ENCODE peak calls at places on chromosomes 5 and 9, in ten cellular contexts. One of them, this sample, is unnamed. For H3K4me1 and H3K36me3, the result is how much of the 10 kb centered on the place peaks cover.

GRCh38 chr9:109411069-109411761 is 86.9 kb downstream of the PTPN3 start:
- DNase-seq in GM12878: peak
- DNase-seq in stomach: no peak
- DNase-seq in astrocyte: no peak
- DNase-seq in sigmoid colon: no peak
- DNase-seq in tibial nerve: no peak
- DNase-seq in aorta: no peak
- DNase-seq in fibroblast of lung: no peak
- DNase-seq in IMR-90: no peak
- DNase-seq in transverse colon: no peak
- DNase-seq in this sample: no peak

GRCh38 chr5:77230727-77231469 is 20.4 kb downstream of the PDE8B start:
- DNase-seq in aorta: no peak
- DNase-seq in astrocyte: no peak
- DNase-seq in fibroblast of lung: no peak
- DNase-seq in GM12878: no peak
- DNase-seq in sigmoid colon: no peak
- DNase-seq in transverse colon: no peak
- DNase-seq in tibial nerve: no peak
- DNase-seq in stomach: no peak
- DNase-seq in IMR-90: peak
- DNase-seq in this sample: no peak

GRCh38 chr5:157266286-157267007 is 524 bp downstream of the CYFIP2 start:
- DNase-seq in aorta: peak
- DNase-seq in fibroblast of lung: no peak
- DNase-seq in sigmoid colon: no peak
- DNase-seq in transverse colon: peak
- DNase-seq in tibial nerve: no peak
- DNase-seq in astrocyte: no peak
- DNase-seq in stomach: peak
- DNase-seq in GM12878: no peak
- DNase-seq in IMR-90: no peak
- DNase-seq in this sample: peak

GRCh38 chr9:135506327-135507103 is 6.0 kb downstream of the MRPS2 start:
- DNase-seq in fibroblast of lung: no peak
- DNase-seq in tibial nerve: no peak
- DNase-seq in stomach: no peak
- DNase-seq in sigmoid colon: peak
- DNase-seq in transverse colon: no peak
- DNase-seq in GM12878: no peak
- DNase-seq in aorta: no peak
- DNase-seq in IMR-90: no peak
- DNase-seq in astrocyte: no peak
- DNase-seq in this sample: no peak

GRCh38 chr5:117131048-117131679 is 556.5 kb upstream of the SEMA6A start:
- DNase-seq in GM12878: peak
- DNase-seq in stomach: no peak
- DNase-seq in fibroblast of lung: no peak
- DNase-seq in transverse colon: no peak
- DNase-seq in aorta: no peak
- DNase-seq in IMR-90: no peak
- DNase-seq in sigmoid colon: no peak
- DNase-seq in tibial nerve: no peak
- DNase-seq in astrocyte: no peak
- DNase-seq in this sample: no peak

GRCh38 chr9:113661074-113661473 is 197.5 kb downstream of the RGS3 start:
- DNase-seq in astrocyte: no peak
- DNase-seq in GM12878: no peak
- DNase-seq in IMR-90: no peak
- DNase-seq in stomach: no peak
- DNase-seq in tibial nerve: no peak
- DNase-seq in transverse colon: no peak
- DNase-seq in sigmoid colon: peak
- DNase-seq in fibroblast of lung: no peak
- DNase-seq in aorta: no peak
- DNase-seq in this sample: no peak

GRCh38 chr5:138706655-138707480 is 46.4 kb upstream of the CTNNA1 start:
- DNase-seq in astrocyte: peak
- DNase-seq in sigmoid colon: no peak
- DNase-seq in fibroblast of lung: peak
- DNase-seq in IMR-90: peak
- DNase-seq in transverse colon: no peak
- DNase-seq in tibial nerve: no peak
- DNase-seq in stomach: no peak
- DNase-seq in GM12878: no peak
- DNase-seq in aorta: peak
- DNase-seq in this sample: no peak

GRCh38 chr9:15381491-15381890 is 41.2 kb upstream of the SNAPC3 start:
- DNase-seq in stomach: no peak
- DNase-seq in GM12878: no peak
- DNase-seq in aorta: no peak
- DNase-seq in sigmoid colon: no peak
- DNase-seq in fibroblast of lung: no peak
- DNase-seq in IMR-90: no peak
- DNase-seq in astrocyte: no peak
- DNase-seq in tibial nerve: no peak
- DNase-seq in transverse colon: no peak
- DNase-seq in this sample: no peak

GRCh38 chr5:35938518-35939227 is at the start of gene CAPSL:
- DNase-seq in GM12878: no peak
- DNase-seq in sigmoid colon: peak
- DNase-seq in fibroblast of lung: peak
- DNase-seq in astrocyte: peak
- DNase-seq in aorta: no peak
- DNase-seq in tibial nerve: no peak
- DNase-seq in IMR-90: peak
- DNase-seq in transverse colon: peak
- DNase-seq in stomach: peak
- DNase-seq in this sample: no peak

GRCh38 chr5:142568996-142569335 is 116.9 kb downstream of the FGF1 start:
- DNase-seq in GM12878: no peak
- DNase-seq in fibroblast of lung: no peak
- DNase-seq in stomach: no peak
- DNase-seq in transverse colon: no peak
- DNase-seq in tibial nerve: no peak
- DNase-seq in IMR-90: no peak
- DNase-seq in sigmoid colon: no peak
- DNase-seq in astrocyte: no peak
- DNase-seq in aorta: no peak
- DNase-seq in this sample: no peak

GRCh38 chr9:18688581-18688980 is 214.6 kb downstream of the ADAMTSL1 start:
- DNase-seq in IMR-90: peak
- DNase-seq in sigmoid colon: no peak
- DNase-seq in aorta: no peak
- DNase-seq in GM12878: no peak
- DNase-seq in astrocyte: no peak
- DNase-seq in transverse colon: no peak
- DNase-seq in stomach: no peak
- DNase-seq in tibial nerve: no peak
- DNase-seq in fibroblast of lung: peak
- DNase-seq in this sample: no peak

GRCh38 chr9:19232830-19233194 is 2.3 kb downstream of the DENND4C start:
- DNase-seq in aorta: no peak
- DNase-seq in tibial nerve: no peak
- DNase-seq in transverse colon: no peak
- DNase-seq in IMR-90: peak
- DNase-seq in astrocyte: peak
- DNase-seq in fibroblast of lung: peak
- DNase-seq in stomach: no peak
- DNase-seq in GM12878: peak
- DNase-seq in sigmoid colon: no peak
- DNase-seq in this sample: no peak

GRCh38 chr5:1637639-1638481 is 114.1 kb upstream of the LPCAT1 start:
- DNase-seq in stomach: no peak
- DNase-seq in sigmoid colon: peak
- DNase-seq in astrocyte: no peak
- DNase-seq in GM12878: no peak
- DNase-seq in aorta: no peak
- DNase-seq in transverse colon: no peak
- DNase-seq in fibroblast of lung: no peak
- DNase-seq in IMR-90: no peak
- DNase-seq in tibial nerve: no peak
- DNase-seq in this sample: no peak

DNA sequence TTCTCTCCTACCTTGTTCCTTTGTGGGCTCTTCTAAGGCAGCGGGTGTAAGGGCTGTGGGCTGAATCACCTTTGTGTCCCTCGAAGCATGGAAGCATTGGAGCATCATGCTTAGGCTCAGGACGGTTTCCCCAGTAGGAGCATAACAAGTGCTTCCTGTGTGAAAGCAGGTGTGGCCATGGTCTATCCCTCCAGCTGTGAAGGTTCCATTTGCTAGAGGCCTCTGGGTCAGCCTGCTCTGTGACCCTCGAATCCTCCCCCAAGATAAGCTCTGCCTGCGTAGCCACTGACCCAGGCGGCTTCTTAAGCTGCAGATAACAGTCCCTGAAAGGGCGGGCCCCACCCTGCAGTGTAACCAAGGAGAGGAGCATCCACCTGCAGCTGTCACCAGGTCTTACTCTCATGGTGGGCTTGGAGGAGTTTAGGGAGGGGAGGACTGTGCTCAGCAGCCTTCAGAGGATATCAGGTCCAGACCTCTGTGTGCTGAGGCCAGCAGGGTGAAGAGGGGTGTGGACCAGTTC is 8.4 kb upstream of the NDST1 start:
- DNase-seq in sigmoid colon: no peak
- DNase-seq in tibial nerve: no peak
- DNase-seq in IMR-90: no peak
- DNase-seq in transverse colon: no peak
- DNase-seq in GM12878: no peak
- DNase-seq in astrocyte: no peak
- DNase-seq in aorta: no peak
- DNase-seq in stomach: no peak
- DNase-seq in fibroblast of lung: no peak
- DNase-seq in this sample: peak
- H3K4me3 ChIP-seq in sigmoid colon: no peak
- H3K4me3 ChIP-seq in tibial nerve: no peak
- H3K4me3 ChIP-seq in IMR-90: no peak
- H3K4me3 ChIP-seq in transverse colon: no peak
- H3K4me3 ChIP-seq in GM12878: no peak
- H3K4me3 ChIP-seq in astrocyte: no peak
- H3K4me3 ChIP-seq in aorta: no peak
- H3K4me3 ChIP-seq in stomach: no peak
- H3K4me3 ChIP-seq in fibroblast of lung: no peak
- H3K4me3 ChIP-seq in this sample: no peak

GRCh38 chr5:172868924-172869565 is 35.0 kb downstream of the ERGIC1 start:
- DNase-seq in sigmoid colon: peak
- DNase-seq in fibroblast of lung: peak
- DNase-seq in GM12878: no peak
- DNase-seq in tibial nerve: peak
- DNase-seq in aorta: peak
- DNase-seq in transverse colon: peak
- DNase-seq in stomach: peak
- DNase-seq in astrocyte: peak
- DNase-seq in IMR-90: peak
- DNase-seq in this sample: no peak
- H3K4me1 ChIP-seq in sigmoid colon: half or more
- H3K4me1 ChIP-seq in fibroblast of lung: half or more
- H3K4me1 ChIP-seq in GM12878: under half
- H3K4me1 ChIP-seq in tibial nerve: half or more
- H3K4me1 ChIP-seq in aorta: under half
- H3K4me1 ChIP-seq in transverse colon: half or more
- H3K4me1 ChIP-seq in stomach: half or more
- H3K4me1 ChIP-seq in astrocyte: half or more
- H3K4me1 ChIP-seq in IMR-90: half or more
- H3K4me1 ChIP-seq in this sample: under half

GRCh38 chr9:121156263-121156731 is 45.4 kb downstream of the RAB14 start:
- DNase-seq in sigmoid colon: no peak
- DNase-seq in astrocyte: peak
- DNase-seq in GM12878: peak
- DNase-seq in IMR-90: peak
- DNase-seq in fibroblast of lung: peak
- DNase-seq in tibial nerve: no peak
- DNase-seq in transverse colon: no peak
- DNase-seq in stomach: no peak
- DNase-seq in aorta: no peak
- DNase-seq in this sample: no peak
- H3K36me3 ChIP-seq in sigmoid colon: under half
- H3K36me3 ChIP-seq in astrocyte: under half
- H3K36me3 ChIP-seq in GM12878: under half
- H3K36me3 ChIP-seq in IMR-90: under half
- H3K36me3 ChIP-seq in fibroblast of lung: under half
- H3K36me3 ChIP-seq in tibial nerve: under half
- H3K36me3 ChIP-seq in transverse colon: under half
- H3K36me3 ChIP-seq in stomach: under half
- H3K36me3 ChIP-seq in aorta: under half
- H3K36me3 ChIP-seq in this sample: under half

GRCh38 chr9:92608221-92609141 is 61.5 kb downstream of the IPPK start:
- DNase-seq in GM12878: no peak
- DNase-seq in aorta: peak
- DNase-seq in astrocyte: peak
- DNase-seq in sigmoid colon: no peak
- DNase-seq in tibial nerve: no peak
- DNase-seq in transverse colon: no peak
- DNase-seq in fibroblast of lung: peak
- DNase-seq in IMR-90: no peak
- DNase-seq in stomach: no peak
- DNase-seq in this sample: no peak

GRCh38 chr9:92607773-92608172 is 62.2 kb downstream of the IPPK start:
- DNase-seq in aorta: peak
- DNase-seq in tibial nerve: no peak
- DNase-seq in stomach: no peak
- DNase-seq in astrocyte: peak
- DNase-seq in transverse colon: no peak
- DNase-seq in fibroblast of lung: peak
- DNase-seq in sigmoid colon: no peak
- DNase-seq in IMR-90: peak
- DNase-seq in GM12878: no peak
- DNase-seq in this sample: no peak

GRCh38 chr9:92605224-92605623 is 64.7 kb downstream of the IPPK start:
- DNase-seq in aorta: no peak
- DNase-seq in sigmoid colon: no peak
- DNase-seq in fibroblast of lung: no peak
- DNase-seq in IMR-90: no peak
- DNase-seq in stomach: no peak
- DNase-seq in astrocyte: no peak
- DNase-seq in GM12878: no peak
- DNase-seq in tibial nerve: no peak
- DNase-seq in transverse colon: no peak
- DNase-seq in this sample: no peak

GRCh38 chr9:92609142-92609500 is 60.8 kb downstream of the IPPK start:
- DNase-seq in aorta: peak
- DNase-seq in sigmoid colon: no peak
- DNase-seq in tibial nerve: no peak
- DNase-seq in transverse colon: no peak
- DNase-seq in fibroblast of lung: peak
- DNase-seq in GM12878: no peak
- DNase-seq in IMR-90: no peak
- DNase-seq in stomach: no peak
- DNase-seq in astrocyte: peak
- DNase-seq in this sample: no peak

GRCh38 chr9:92607088-92607487 is 62.8 kb downstream of the IPPK start:
- DNase-seq in GM12878: no peak
- DNase-seq in astrocyte: peak
- DNase-seq in aorta: no peak
- DNase-seq in IMR-90: peak
- DNase-seq in fibroblast of lung: peak
- DNase-seq in transverse colon: no peak
- DNase-seq in stomach: no peak
- DNase-seq in tibial nerve: peak
- DNase-seq in sigmoid colon: no peak
- DNase-seq in this sample: no peak
- H3K4me3 ChIP-seq in GM12878: no peak
- H3K4me3 ChIP-seq in astrocyte: no peak
- H3K4me3 ChIP-seq in aorta: no peak
- H3K4me3 ChIP-seq in IMR-90: no peak
- H3K4me3 ChIP-seq in fibroblast of lung: no peak
- H3K4me3 ChIP-seq in transverse colon: no peak
- H3K4me3 ChIP-seq in stomach: no peak
- H3K4me3 ChIP-seq in tibial nerve: no peak
- H3K4me3 ChIP-seq in sigmoid colon: no peak
- H3K4me3 ChIP-seq in this sample: no peak

This sample was measured in mucosa of descending colon.